ENCODE peak calls at places on chromosomes 13 and 19, in four cellular contexts. G is epithelial cell of esophagus, M is activated B cell treated with CpG ODN at 0.5 μM for 24 hours, A is AG04450. P is an unnamed sample.

GRCh38 chr13:98892821-98893220 is 85.0 kb downstream of the DOCK9 start:
- DNase-seq in G (no peak), A (no peak), M (no peak), P (no peak)

GRCh38 chr13:41296879-41297646 is 14.0 kb upstream of the NAA16 start:
- DNase-seq in A (no peak), G (no peak), M (no peak), P (no peak)

GRCh38 chr13:74290324-74290773 is 156.1 kb upstream of the KLF12 start:
- DNase-seq in A (peak), M (peak), G (peak), P (no peak)

GRCh38 chr13:25920931-25921330 is 130.9 kb downstream of the SHISA2 start:
- DNase-seq in G (no peak), A (no peak), M (no peak), P (no peak)

GRCh38 chr13:51449018-51449417 is 3.8 kb downstream of the INTS6 start:
- DNase-seq in G (no peak), M (no peak), A (no peak), P (no peak)

GRCh38 chr13:78160793-78161192 is 242.2 kb upstream of the EDNRB start:
- DNase-seq in A (peak), G (peak), M (no peak), P (no peak)

GRCh38 chr19:860481-861098 is 1.1 kb downstream of the CFD start:
- DNase-seq in G (peak), M (peak), A (peak), P (peak)

GRCh38 chr13:106990594-106990993 is 422.7 kb upstream of the ARGLU1 start:
- DNase-seq in G (no peak), A (no peak), M (no peak), P (no peak)

GRCh38 chr13:109422163-109422562 is 364.2 kb downstream of the IRS2 start:
- DNase-seq in A (no peak), G (no peak), M (no peak), P (no peak)

GRCh38 chr19:17555929-17556813 is 722 bp downstream of the COLGALT1 start:
- DNase-seq in A (no peak), G (peak), M (no peak), P (peak)

GRCh38 chr13:28535734-28536133 is 40.8 kb upstream of the FLT1 start:
- DNase-seq in M (no peak), G (no peak), A (no peak), P (no peak)

GRCh38 chr13:33547035-33547434 is 261.5 kb upstream of the STARD13 start:
- DNase-seq in G (no peak), A (no peak), M (no peak), P (no peak)

GRCh38 chr19:6439743-6440142 is 6.2 kb upstream of the SLC25A41 start:
- DNase-seq in M (no peak), A (no peak), G (no peak), P (no peak)

GRCh38 chr19:16266586-16266942 is 58.1 kb upstream of the KLF2 start:
- DNase-seq in A (no peak), M (no peak), G (no peak), P (no peak)

DNA sequence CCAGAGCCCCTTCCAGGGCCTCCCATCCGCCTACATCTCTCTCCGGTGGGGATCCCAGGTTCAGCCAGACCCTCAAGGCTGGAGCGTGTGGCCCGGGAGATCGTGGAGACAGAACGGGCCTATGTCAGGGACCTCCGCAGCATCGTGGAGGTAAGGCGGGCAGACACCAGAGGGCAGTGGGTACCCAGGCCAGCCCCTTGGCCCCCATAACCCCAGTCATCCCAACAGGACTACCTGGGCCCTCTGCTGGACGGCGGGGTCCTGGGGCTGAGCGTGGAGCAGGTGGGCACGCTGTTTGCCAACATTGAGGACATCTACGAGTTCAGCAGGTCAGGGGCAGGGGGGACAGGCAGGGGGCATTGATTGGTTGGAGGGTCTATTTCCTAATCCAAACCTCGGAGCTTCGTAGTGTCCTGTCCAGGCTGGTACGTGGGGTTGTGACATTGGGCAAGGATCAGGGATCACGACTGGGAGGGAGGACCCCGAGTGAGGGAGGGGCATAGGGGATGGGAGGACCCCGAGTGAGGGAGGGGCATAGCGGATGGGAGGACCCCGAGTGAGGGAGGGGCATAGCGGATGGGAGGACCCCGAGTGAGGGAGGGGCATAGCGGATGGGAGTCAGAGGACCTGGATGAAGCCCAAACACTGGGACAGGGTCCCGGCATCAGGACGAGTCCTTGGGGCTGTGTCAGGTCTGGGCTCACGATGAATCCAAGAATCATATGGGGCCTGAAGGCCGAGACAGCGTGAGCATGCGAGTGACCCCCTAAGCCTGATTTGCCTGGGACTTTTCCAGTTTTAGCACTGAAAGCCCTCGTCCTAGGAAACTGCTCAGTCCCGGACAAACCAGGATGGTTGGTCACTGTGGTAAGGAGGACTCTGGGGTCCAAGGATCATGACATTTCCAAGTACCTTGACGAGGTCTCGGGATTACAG is 2.9 kb downstream of the PLEKHG2 start:
- DNase-seq in A (no peak), G (no peak), M (no peak), P (no peak)
- TF ChIP-seq CTCF in A (peak), G (no peak), M (no peak), P (no peak)

GRCh38 chr13:102659168-102659713 is 35.6 kb downstream of the METTL21C start:
- DNase-seq in G (no peak), M (no peak), A (no peak), P (no peak)

GRCh38 chr13:102651892-102652291 is 43.0 kb downstream of the METTL21C start:
- DNase-seq in A (no peak), G (peak), M (no peak), P (no peak)

GRCh38 chr13:102658678-102659077 is 36.2 kb downstream of the METTL21C start:
- DNase-seq in M (no peak), A (no peak), G (no peak), P (no peak)

GRCh38 chr13:102654786-102655185 is 40.1 kb downstream of the METTL21C start:
- DNase-seq in M (no peak), A (no peak), G (no peak), P (no peak)

GRCh38 chr13:102657630-102658029 is 37.2 kb downstream of the METTL21C start:
- DNase-seq in G (no peak), A (no peak), M (no peak), P (no peak)
- TF ChIP-seq CTCF in G (no peak), A (peak), M (no peak), P (peak)

GRCh38 chr19:45920458-45920857 is 5.9 kb upstream of the NANOS2 start:
- DNase-seq in A (no peak), M (no peak), G (peak), P (no peak)

GRCh38 chr19:45913874-45914830 is at the start of gene NANOS2:
- DNase-seq in A (no peak), M (no peak), G (no peak), P (no peak)

GRCh38 chr19:45918721-45919120 is 4.1 kb upstream of the NANOS2 start:
- DNase-seq in G (no peak), A (no peak), M (no peak), P (no peak)

GRCh38 chr19:45919678-45920077 is 5.1 kb upstream of the NANOS2 start:
- DNase-seq in G (no peak), A (no peak), M (no peak), P (no peak)

DNA sequence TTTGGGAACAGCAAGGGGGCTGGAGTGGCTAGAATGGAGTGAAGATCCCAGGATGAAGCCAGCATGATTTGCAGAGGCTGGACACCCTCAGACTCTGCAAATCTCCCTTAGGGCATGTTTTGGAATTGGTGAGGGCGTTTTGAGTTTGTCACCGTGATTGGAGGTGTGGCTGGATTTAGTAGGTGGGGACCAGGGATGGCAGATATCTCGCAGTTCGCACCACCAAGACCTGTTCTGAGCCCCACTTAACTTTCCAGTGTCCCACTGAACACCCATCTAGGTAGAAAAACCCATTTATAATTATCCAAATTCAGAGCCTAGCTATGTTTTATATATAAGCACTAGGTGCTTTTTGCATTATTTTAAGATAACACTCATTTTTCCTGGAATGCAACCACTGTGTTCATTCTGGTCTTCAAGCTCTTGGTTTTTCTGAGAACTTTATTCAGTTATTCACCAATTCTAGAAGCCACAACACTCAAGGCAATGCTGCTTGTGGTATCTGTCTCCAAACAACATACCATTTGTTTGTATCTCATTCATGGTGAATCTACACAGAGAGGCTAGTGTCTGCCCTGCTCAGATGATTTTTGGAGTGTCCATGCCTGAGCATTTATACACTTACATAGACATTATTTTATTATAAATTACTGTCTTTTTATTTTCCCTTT is 3.0 kb upstream of the NANOS2 start:
- DNase-seq in G (no peak), A (no peak), M (no peak), P (no peak)
- TF ChIP-seq CTCF in G (no peak), A (no peak), M (no peak), P (no peak)

GRCh38 chr19:32294871-32295438 is 50.5 kb upstream of the ZNF507 start:
- DNase-seq in A (no peak), G (no peak), M (no peak), P (no peak)

GRCh38 chr19:32287086-32287485 is 58.3 kb upstream of the ZNF507 start:
- DNase-seq in A (no peak), M (no peak), G (no peak), P (no peak)

GRCh38 chr19:32287811-32288227 is 57.6 kb upstream of the ZNF507 start:
- DNase-seq in A (peak), M (no peak), G (peak), P (no peak)

GRCh38 chr19:32291876-32292275 is 53.5 kb upstream of the ZNF507 start:
- DNase-seq in G (no peak), A (no peak), M (no peak), P (no peak)

GRCh38 chr19:32289566-32290210 is 55.7 kb upstream of the ZNF507 start:
- DNase-seq in A (no peak), M (no peak), G (no peak), P (no peak)
- TF ChIP-seq CTCF in A (no peak), M (no peak), G (no peak), P (no peak)

GRCh38 chr19:7915250-7916136 is 863 bp downstream of the TGFBR3L start:
- DNase-seq in A (no peak), M (no peak), G (no peak), P (no peak)

GRCh38 chr19:7916137-7916907 is 1.7 kb downstream of the TGFBR3L start:
- DNase-seq in M (peak), A (no peak), G (peak), P (peak)

GRCh38 chr19:7916908-7917291 is 2.3 kb downstream of the TGFBR3L start:
- DNase-seq in A (no peak), G (no peak), M (no peak), P (no peak)

GRCh38 chr19:7918615-7919421 is 1.3 kb upstream of the SNAPC2 start:
- DNase-seq in A (no peak), G (no peak), M (no peak), P (no peak)

DNA sequence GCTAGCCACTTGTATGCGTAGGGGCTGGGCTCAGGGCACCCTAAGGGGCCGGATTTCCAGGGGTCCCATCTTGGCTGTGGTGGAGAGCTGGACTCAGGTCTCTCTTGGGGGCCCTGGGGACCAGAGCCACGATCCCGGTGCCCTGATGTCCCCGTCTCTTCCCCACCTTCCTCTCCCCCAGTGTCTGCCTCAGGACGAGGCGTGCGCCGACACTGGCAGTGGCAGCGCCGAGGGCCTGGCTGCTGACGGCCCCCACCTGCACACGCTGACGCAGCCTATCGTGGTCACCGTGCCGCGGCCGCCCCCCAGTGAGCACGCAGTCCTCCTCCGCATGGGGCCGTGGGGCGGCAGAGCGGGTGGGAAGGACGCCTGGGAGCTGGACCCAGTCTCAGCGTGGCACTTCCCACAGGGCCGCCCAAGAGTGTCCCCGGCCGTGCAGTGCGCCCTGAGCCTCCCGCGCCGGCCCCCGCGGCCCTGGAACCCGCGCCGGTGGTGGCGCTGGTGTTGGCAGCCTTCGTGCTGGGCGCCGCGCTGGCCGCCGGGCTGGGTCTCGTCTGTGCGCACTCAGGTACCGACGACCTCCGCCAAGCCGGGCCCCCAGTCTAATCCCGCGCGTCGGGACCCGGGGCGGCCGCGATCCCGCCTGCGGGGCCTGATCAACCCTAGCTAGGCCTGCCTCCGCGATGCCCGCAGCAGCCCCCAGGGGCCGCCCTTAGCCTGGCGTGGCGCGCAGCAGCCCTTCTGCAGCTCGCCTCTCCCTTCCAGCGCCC is 2.7 kb upstream of the SNAPC2 start:
- DNase-seq in A (no peak), G (peak), M (peak), P (peak)
- TF ChIP-seq CTCF in A (peak), G (peak), M (no peak), P (no peak)

GRCh38 chr13:103884139-103884723 is 818.0 kb upstream of the SLC10A2 start:
- DNase-seq in G (no peak), M (no peak), A (no peak), P (no peak)

GRCh38 chr13:103878891-103879605 is 812.8 kb upstream of the SLC10A2 start:
- DNase-seq in G (no peak), A (no peak), M (no peak), P (no peak)

GRCh38 chr13:103883698-103884097 is 817.5 kb upstream of the SLC10A2 start:
- DNase-seq in M (no peak), A (no peak), G (peak), P (no peak)

GRCh38 chr13:103883152-103883551 is 816.9 kb upstream of the SLC10A2 start:
- DNase-seq in M (no peak), G (peak), A (peak), P (peak)
- TF ChIP-seq CTCF in M (no peak), G (peak), A (peak), P (peak)

GRCh38 chr13:61880576-61881283 is 465.1 kb upstream of the PCDH20 start:
- DNase-seq in A (no peak), G (peak), M (no peak), P (no peak)
- TF ChIP-seq CTCF in A (peak), G (peak), M (no peak), P (peak)

GRCh38 chr19:54179921-54180452 is 7.0 kb upstream of the TMC4 start:
- DNase-seq in A (no peak), M (no peak), G (peak), P (no peak)
- TF ChIP-seq CTCF in A (peak), M (no peak), G (peak), P (no peak)

P was measured in mesothelial cell of epicardium.